ENCODE peak calls at places on chromosomes 6 and 20, in four cellular contexts. F is HepG2, Y is K562, E is H1. N is an unnamed sample.

GRCh38 chr6:77019081-77019480 is 444.2 kb downstream of the HTR1B start:
- DNase-seq in E (no peak), Y (no peak), F (no peak), N (no peak)

GRCh38 chr6:63923139-63923739 is 287.6 kb downstream of the PHF3 start:
- DNase-seq in E (no peak), F (peak), Y (peak), N (no peak)

GRCh38 chr6:21496749-21497148 is 96.8 kb upstream of the SOX4 start:
- DNase-seq in Y (no peak), E (no peak), F (no peak), N (no peak)

GRCh38 chr6:24126586-24127192 is 674 bp downstream of the NRSN1 start:
- DNase-seq in E (peak), F (peak), Y (peak), N (no peak)

GRCh38 chr20:44805991-44806729 is 4.2 kb downstream of the RIMS4 start:
- DNase-seq in Y (peak), F (no peak), E (no peak), N (no peak)

GRCh38 chr6:11317885-11318771 is 85.7 kb upstream of the NEDD9 start:
- DNase-seq in Y (no peak), F (peak), E (no peak), N (no peak)

GRCh38 chr6:113856571-113857564 is at the start of gene MARCKS:
- DNase-seq in E (no peak), F (peak), Y (peak), N (no peak)

GRCh38 chr6:46926481-46926880 is 4.7 kb upstream of the ADGRF5 start:
- DNase-seq in Y (no peak), F (no peak), E (no peak), N (no peak)

GRCh38 chr6:116287668-116288282 is 8.0 kb upstream of the TSPYL1 start:
- DNase-seq in Y (peak), F (peak), E (no peak), N (no peak)

GRCh38 chr6:146770965-146771735 is 172.4 kb downstream of the ADGB start:
- DNase-seq in F (no peak), E (no peak), Y (peak), N (no peak)

GRCh38 chr20:38804682-38805501 is 605 bp upstream of the PPP1R16B start:
- DNase-seq in E (peak), Y (no peak), F (no peak), N (peak)

GRCh38 chr6:131640576-131640975 is 3.5 kb downstream of the ENPP3 start:
- DNase-seq in E (no peak), F (no peak), Y (peak), N (no peak)

GRCh38 chr6:36625161-36625919 is 31.2 kb downstream of the SRSF3 start:
- DNase-seq in Y (no peak), F (no peak), E (no peak), N (no peak)

GRCh38 chr20:53658973-53659372 is 65.3 kb upstream of the ZNF217 start:
- DNase-seq in F (no peak), Y (no peak), E (no peak), N (no peak)

GRCh38 chr20:36307412-36308317 is 1.5 kb downstream of the DLGAP4 start:
- DNase-seq in E (no peak), Y (no peak), F (no peak), N (no peak)

GRCh38 chr20:61663521-61664425 is 401.9 kb downstream of the TAF4 start:
- DNase-seq in E (no peak), Y (no peak), F (no peak), N (no peak)

GRCh38 chr6:1614767-1615650 is 5.3 kb downstream of the FOXC1 start:
- DNase-seq in E (no peak), F (no peak), Y (no peak), N (no peak)

GRCh38 chr6:12313992-12314589 is 23.9 kb downstream of the EDN1 start:
- DNase-seq in Y (no peak), E (no peak), F (peak), N (no peak)

GRCh38 chr6:35309611-35310264 is 12.1 kb downstream of the DEF6 start:
- DNase-seq in Y (no peak), F (no peak), E (no peak), N (no peak)

GRCh38 chr6:80382796-80383195 is 276.3 kb downstream of the BCKDHB start:
- DNase-seq in Y (no peak), E (no peak), F (no peak), N (no peak)

GRCh38 chr20:35207950-35208611 is 18.4 kb upstream of the MMP24 start:
- DNase-seq in Y (peak), E (no peak), F (peak), N (peak)

GRCh38 chr6:107132330-107132954 is 17.1 kb upstream of the BEND3 start:
- DNase-seq in F (peak), Y (no peak), E (no peak), N (no peak)

GRCh38 chr6:142058216-142058925 is 74.4 kb upstream of the GJE1 start:
- DNase-seq in F (no peak), E (no peak), Y (no peak), N (no peak)

GRCh38 chr6:167917755-167918154 is 79.7 kb upstream of the KIF25 start:
- DNase-seq in F (no peak), Y (no peak), E (no peak), N (no peak)

GRCh38 chr20:45892049-45892816 is 1.1 kb downstream of the CTSA start:
- DNase-seq in E (no peak), F (peak), Y (peak), N (no peak)

GRCh38 chr6:13725570-13725969 is 13.9 kb upstream of the RANBP9 start:
- DNase-seq in E (no peak), Y (no peak), F (no peak), N (no peak)

GRCh38 chr6:159156089-159156488 is 13.1 kb upstream of the FNDC1 start:
- DNase-seq in F (no peak), Y (no peak), E (no peak), N (no peak)

DNA sequence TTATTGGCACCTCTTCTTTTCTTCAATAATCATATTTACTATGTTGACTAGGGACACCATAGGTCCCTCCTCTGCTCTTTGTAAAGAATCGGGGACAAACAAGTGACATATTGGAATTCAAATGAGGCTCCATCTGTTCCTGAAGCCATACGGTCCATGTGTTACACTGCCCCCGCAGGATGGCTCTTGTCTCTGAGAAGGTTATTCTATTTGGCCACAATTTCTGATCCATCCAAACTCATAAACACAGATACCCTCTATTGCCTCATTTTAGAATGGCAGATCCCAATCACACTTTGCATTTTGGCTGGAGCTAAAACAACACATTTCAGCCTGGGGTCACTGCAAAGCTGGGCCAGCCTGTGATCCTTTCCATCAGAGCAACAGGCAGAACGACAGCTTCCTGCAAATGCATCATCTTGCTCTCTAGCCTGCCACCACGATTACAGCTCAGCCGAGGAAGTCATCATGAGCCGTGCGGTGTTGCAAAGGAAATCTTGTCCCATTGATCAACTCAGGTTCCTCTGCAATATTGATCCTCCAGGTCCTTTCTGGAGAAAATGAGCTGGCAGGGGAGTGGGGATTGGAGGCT is 73.2 kb downstream of the AGPAT4 start:
- DNase-seq in Y (peak), F (no peak), E (no peak), N (no peak)
- TF ChIP-seq HDAC6 in Y (no peak), F (no peak), E (no peak), N (no peak)

GRCh38 chr6:53054532-53054931 is 10.7 kb upstream of the FBXO9 start:
- DNase-seq in E (no peak), Y (no peak), F (peak), N (no peak)

GRCh38 chr6:53055873-53056272 is 9.3 kb upstream of the FBXO9 start:
- DNase-seq in E (no peak), F (peak), Y (no peak), N (no peak)

GRCh38 chr6:53059648-53060589 is 5.3 kb upstream of the FBXO9 start:
- DNase-seq in E (no peak), F (no peak), Y (no peak), N (no peak)

GRCh38 chr6:53058388-53058890 is 6.8 kb upstream of the FBXO9 start:
- DNase-seq in F (no peak), Y (no peak), E (no peak), N (no peak)

DNA sequence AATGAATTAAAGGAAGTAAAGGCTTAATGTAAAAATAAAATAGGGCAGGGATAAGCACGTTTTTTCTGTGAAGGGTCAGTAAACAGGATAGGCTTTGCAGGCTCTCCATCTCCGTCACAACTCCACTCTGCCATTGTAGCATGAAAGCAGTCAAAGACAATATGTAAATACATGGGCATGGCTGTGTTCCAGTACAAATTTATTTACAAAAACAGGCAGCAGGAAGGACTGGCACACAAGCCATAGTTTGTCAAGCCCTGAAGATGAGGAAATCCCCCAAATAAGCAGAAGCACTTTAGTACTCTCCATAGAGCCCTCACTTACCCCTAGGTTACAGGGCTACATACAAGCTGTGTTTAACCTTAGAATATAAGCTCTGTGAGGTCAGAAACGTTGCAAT is 8.9 kb upstream of the FBXO9 start:
- DNase-seq in F (no peak), E (no peak), Y (no peak), N (no peak)
- H3K27ac ChIP-seq in F (no peak), E (no peak), Y (no peak), N (no peak)

GRCh38 chr6:91023529-91023928 is 436.7 kb upstream of the MAP3K7 start:
- DNase-seq in F (no peak), E (no peak), Y (no peak), N (no peak)
- TF ChIP-seq HDAC6 in F (no peak), E (no peak), Y (no peak), N (no peak)

DNA sequence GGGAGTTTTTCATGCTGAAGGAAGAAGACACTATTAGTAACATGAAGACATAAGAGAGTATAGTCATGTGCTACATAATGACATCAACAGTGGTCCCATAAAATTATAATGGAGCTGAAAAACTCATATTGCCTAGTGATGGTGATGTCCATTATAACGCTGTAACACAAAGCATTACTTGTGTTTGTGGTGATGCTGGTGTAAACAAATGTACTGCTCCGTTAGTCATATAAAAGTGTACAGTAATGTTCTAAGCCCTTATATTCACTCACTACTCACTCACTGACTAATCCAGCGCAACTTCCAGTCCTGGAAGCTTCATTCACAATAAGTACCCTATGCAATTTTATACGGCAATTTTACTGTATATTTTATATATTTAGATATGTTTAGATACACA is 26.8 kb upstream of the ASF1A start:
- DNase-seq in E (no peak), Y (no peak), F (no peak), N (no peak)
- H3K27ac ChIP-seq in E (no peak), Y (no peak), F (no peak), N (no peak)

GRCh38 chr6:29602564-29603361 is 17.8 kb downstream of the OR2H2 start:
- DNase-seq in E (no peak), F (peak), Y (peak), N (no peak)
- TF ChIP-seq HDAC6 in E (no peak), F (no peak), Y (no peak), N (no peak)

GRCh38 chr6:123306334-123306733 is 310.3 kb downstream of the CLVS2 start:
- DNase-seq in E (no peak), Y (no peak), F (no peak), N (no peak)
- H3K27ac ChIP-seq in E (no peak), Y (no peak), F (no peak), N (no peak)

DNA sequence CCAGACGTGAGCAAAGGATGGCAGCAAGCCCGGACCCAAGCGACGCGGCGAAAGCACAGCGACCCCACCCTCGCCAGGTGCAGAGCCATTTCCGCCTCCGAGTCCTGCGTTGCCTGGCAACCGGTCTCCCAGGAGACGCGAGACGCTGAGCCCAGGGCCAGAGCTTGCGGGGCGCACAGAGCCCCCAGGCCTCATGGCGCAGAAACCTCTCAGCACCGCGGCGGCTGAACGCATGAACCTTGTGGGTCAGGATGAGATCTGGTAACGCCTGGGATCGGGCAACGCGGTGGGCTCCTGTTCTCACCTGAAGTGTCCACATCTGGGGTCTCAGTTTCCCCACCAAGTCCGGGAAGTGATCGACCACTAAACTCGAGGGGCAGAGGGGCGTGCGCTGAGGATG is 77.7 kb downstream of the ANKRD60 start:
- DNase-seq in Y (no peak), E (peak), F (no peak), N (no peak)
- TF ChIP-seq HDAC6 in Y (no peak), E (no peak), F (no peak), N (no peak)

GRCh38 chr6:16253399-16254144 is 15.2 kb downstream of the GMPR start:
- DNase-seq in Y (no peak), F (no peak), E (no peak), N (no peak)
- H3K27ac ChIP-seq in Y (no peak), F (no peak), E (no peak), N (no peak)

N was measured in GM12878.